ENCODE peak calls at places on chromosomes 3 and 15, in six cellular contexts. I is AG04450, H is omental fat pad, X is Calu3, Q is fibroblast of pulmonary artery, F is transverse colon. L is an unnamed sample.

GRCh38 chr3:160948273-160948672 is 156.9 kb downstream of the B3GALNT1 start:
- DNase-seq in I (no peak), X (peak), Q (no peak), H (no peak), F (no peak), L (no peak)

GRCh38 chr3:64462203-64463120 is 225.3 kb downstream of the ADAMTS9 start:
- DNase-seq in X (no peak), H (no peak), Q (peak), I (peak), F (no peak), L (no peak)

GRCh38 chr3:57026918-57027317 is 33.5 kb upstream of the SPATA12 start:
- DNase-seq in H (no peak), X (peak), F (no peak), I (no peak), Q (peak), L (no peak)

GRCh38 chr15:29472901-29473423 is 203.3 kb upstream of the NSMCE3 start:
- DNase-seq in H (no peak), X (no peak), I (no peak), Q (no peak), F (no peak), L (no peak)

GRCh38 chr3:189142527-189142926 is 29.2 kb upstream of the TPRG1 start:
- DNase-seq in Q (no peak), X (no peak), H (no peak), I (no peak), F (no peak), L (no peak)

GRCh38 chr3:110667216-110667615 is 404.4 kb upstream of the NECTIN3 start:
- DNase-seq in X (peak), I (no peak), H (no peak), F (no peak), Q (no peak), L (no peak)

GRCh38 chr3:184050217-184050847 is 2.5 kb upstream of the HTR3C start:
- DNase-seq in X (no peak), I (no peak), F (peak), H (no peak), Q (no peak), L (no peak)

GRCh38 chr3:43998841-43999805 is 242.6 kb upstream of the TOPAZ1 start:
- DNase-seq in F (no peak), X (peak), Q (peak), H (no peak), I (no peak), L (peak)

GRCh38 chr3:173399001-173399400 is 1.5 kb downstream of the NLGN1 start:
- DNase-seq in F (no peak), Q (no peak), I (no peak), X (no peak), H (no peak), L (no peak)

GRCh38 chr3:172184106-172184822 is 144.9 kb downstream of the FNDC3B start:
- DNase-seq in Q (no peak), X (no peak), H (no peak), I (no peak), F (no peak), L (no peak)

GRCh38 chr15:67808821-67809220 is 16.5 kb upstream of the SKOR1 start:
- DNase-seq in F (no peak), X (no peak), I (no peak), H (no peak), Q (no peak), L (no peak)

GRCh38 chr3:138220242-138220641 is 33.1 kb downstream of the ARMC8 start:
- DNase-seq in X (no peak), I (no peak), H (no peak), Q (no peak), F (no peak), L (no peak)

GRCh38 chr3:354433-354832 is 157.9 kb downstream of the CHL1 start:
- DNase-seq in I (peak), H (no peak), X (peak), F (peak), Q (peak), L (no peak)

GRCh38 chr3:149443545-149443912 is 31.0 kb upstream of the TM4SF4 start:
- DNase-seq in H (no peak), F (no peak), I (no peak), Q (no peak), X (no peak), L (no peak)

GRCh38 chr3:55675478-55675877 is 188.4 kb upstream of the WNT5A start:
- DNase-seq in X (no peak), H (no peak), F (no peak), Q (no peak), I (no peak), L (no peak)

GRCh38 chr3:187740446-187741399 is 4.5 kb downstream of the BCL6 start:
- DNase-seq in I (no peak), H (peak), Q (peak), X (peak), F (peak), L (peak)

GRCh38 chr15:64837502-64837901 is 4.2 kb upstream of the PLEKHO2 start:
- DNase-seq in X (no peak), H (no peak), Q (no peak), F (no peak), I (no peak), L (no peak)

GRCh38 chr15:64833690-64834089 is 8.0 kb upstream of the PLEKHO2 start:
- DNase-seq in X (no peak), F (no peak), H (no peak), I (no peak), Q (no peak), L (no peak)

GRCh38 chr15:64841258-64842098 is at the start of gene PLEKHO2:
- DNase-seq in H (peak), I (peak), X (peak), F (peak), Q (peak), L (peak)

DNA sequence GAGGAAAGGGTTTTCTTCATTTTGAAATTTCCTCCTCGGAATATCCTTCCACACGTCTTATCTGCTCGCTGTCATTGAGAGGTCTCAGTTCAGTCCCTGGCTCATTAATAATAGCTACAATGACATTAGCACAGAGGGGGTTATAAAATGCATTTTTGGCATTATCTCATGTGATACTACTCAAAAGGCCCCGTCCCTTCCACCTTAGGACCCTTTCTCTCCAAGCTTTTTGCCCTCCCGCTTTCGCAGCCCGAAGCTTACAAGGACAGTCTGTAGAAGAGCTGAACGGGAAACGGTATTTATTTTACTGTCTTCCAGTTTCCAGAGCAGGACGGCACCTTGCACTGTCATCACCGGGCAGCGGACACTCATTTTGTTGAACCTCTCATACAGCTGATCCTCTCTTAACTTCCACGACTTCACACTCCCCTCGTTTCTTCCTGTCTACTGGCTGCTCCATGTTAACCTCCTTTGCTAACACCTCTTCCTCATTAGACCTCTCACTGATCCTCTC is 5.6 kb upstream of the PLEKHO2 start:
- DNase-seq in Q (no peak), H (no peak), X (no peak), I (no peak), F (no peak), L (no peak)
- TF ChIP-seq CTCF in Q (no peak), H (no peak), X (peak), I (no peak), F (no peak), L (no peak)

DNA sequence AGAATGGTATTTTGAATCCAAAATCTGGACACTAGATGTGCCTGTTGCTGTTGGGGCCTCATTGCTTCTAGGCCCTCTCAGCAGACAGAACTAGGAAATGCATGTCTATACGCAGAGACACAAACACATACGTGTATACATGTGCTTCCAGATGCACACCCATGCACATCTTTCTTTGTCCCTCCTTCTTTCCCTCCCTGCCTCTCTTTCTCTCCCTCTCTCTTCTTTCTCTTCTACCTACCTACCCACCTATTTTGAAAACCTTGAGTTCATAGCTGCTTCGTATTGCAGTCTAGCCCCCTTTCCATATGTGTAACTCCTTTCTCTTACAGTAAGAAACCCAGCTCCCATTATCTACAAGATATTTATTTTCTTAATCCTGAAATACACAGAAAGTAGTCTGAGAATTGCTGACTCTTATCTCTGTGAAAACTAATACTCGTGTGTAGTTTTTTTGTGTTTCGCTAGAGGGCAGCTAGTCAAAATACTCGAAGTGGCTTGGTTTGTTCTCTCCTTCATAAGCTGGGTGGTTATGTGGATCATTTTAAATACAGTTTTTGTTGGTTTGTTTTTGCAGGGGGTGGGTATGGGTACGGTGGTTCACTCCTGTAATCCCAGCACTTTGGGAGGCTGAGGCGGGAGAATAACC is 18.5 kb downstream of the RPL32 start:
- DNase-seq in X (no peak), I (no peak), F (no peak), Q (peak), H (no peak), L (no peak)
- TF ChIP-seq CTCF in X (peak), I (peak), F (peak), Q (peak), H (no peak), L (no peak)

DNA sequence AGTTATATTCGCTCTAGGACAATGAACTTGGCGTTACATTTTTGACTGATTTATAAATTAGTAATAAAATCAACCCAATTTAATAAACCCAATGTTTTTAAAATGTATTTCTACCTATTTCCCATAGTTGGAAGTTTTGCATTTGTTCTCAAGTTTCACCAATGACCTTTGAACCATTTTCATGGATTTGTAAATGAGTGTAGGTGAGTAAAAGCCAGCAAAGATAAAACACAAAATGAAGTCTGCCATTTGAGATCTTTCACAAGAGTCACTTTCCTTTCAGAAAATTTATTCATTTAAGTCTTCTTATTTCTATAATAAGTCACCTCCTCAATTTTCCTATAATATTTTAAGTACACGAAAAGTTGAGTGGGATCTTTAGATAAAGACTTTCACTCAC is 92.1 kb downstream of the MEIS2 start:
- DNase-seq in F (no peak), H (no peak), X (no peak), Q (no peak), I (no peak), L (no peak)
- TF ChIP-seq CTCF in F (no peak), H (no peak), X (no peak), Q (no peak), I (no peak), L (no peak)

GRCh38 chr3:197297020-197297419 is 1.4 kb downstream of the DLG1 start:
- DNase-seq in F (no peak), Q (no peak), X (no peak), H (no peak), I (no peak), L (no peak)

GRCh38 chr3:197298858-197299854 is 744 bp upstream of the DLG1 start:
- DNase-seq in Q (no peak), I (no peak), X (peak), F (peak), H (no peak), L (peak)

GRCh38 chr3:197297476-197298340 is 704 bp downstream of the DLG1 start:
- DNase-seq in X (peak), H (peak), Q (peak), I (peak), F (peak), L (peak)

GRCh38 chr3:197300361-197300760 is 1.9 kb upstream of the DLG1 start:
- DNase-seq in Q (no peak), F (no peak), H (no peak), X (no peak), I (no peak), L (no peak)

DNA sequence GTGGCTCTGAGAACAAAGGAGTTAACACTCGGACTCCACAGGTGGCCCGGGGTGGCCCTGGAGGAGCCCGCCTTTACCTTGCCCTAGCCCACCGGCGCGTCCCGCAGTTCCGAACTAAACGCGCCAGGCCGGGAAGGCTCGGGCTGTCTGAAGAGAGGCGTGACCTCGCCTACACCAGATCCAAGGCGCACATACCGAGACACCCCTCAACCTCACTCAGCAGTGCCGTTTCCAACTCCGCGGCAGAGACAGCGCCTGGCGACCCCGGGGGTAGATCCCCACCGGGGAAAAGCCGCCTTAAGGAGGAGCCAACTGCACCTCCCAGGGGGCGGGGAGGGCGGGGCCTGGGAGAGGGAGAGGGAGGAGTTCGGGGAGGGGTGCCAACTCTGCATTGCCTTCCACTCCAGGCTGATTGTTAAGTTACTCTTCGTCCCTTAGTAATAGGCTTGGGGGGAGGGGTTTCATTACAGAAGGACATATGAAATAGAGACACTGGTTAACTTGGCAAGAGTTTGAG is at the start of gene DLG1:
- DNase-seq in H (peak), F (peak), Q (peak), I (peak), X (peak), L (peak)
- TF ChIP-seq CTCF in H (no peak), F (no peak), Q (no peak), I (no peak), X (no peak), L (no peak)

DNA sequence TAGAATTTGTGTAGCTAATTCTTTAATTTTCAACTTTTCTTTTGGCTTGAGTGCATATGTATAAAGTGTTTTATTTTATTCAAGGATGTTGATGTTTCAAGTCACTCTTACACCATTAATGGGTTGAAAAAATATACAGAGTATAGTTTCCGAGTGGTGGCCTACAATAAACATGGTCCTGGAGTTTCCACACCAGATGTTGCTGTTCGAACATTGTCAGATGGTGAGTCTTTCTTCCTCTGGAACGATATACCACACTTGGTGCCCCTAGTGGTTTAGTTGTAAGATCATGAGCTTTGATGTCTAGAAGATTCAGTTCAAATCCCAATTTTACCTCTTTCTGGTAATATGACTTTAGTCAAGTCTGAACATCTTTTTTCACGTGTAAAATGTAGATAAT is 119.3 kb downstream of the HCN4 start:
- DNase-seq in F (no peak), X (no peak), Q (no peak), H (no peak), I (no peak), L (no peak)
- TF ChIP-seq CTCF in F (no peak), X (no peak), Q (no peak), H (no peak), I (no peak), L (no peak)

GRCh38 chr15:75327005-75327404 is 8.9 kb upstream of the COMMD4 start:
- DNase-seq in X (no peak), I (no peak), F (no peak), Q (no peak), H (no peak), L (no peak)

GRCh38 chr15:75325922-75326321 is 9.9 kb upstream of the COMMD4 start:
- DNase-seq in F (no peak), I (no peak), X (no peak), H (no peak), Q (no peak), L (no peak)

GRCh38 chr15:75328493-75329314 is 7.2 kb upstream of the COMMD4 start:
- DNase-seq in Q (no peak), F (no peak), X (no peak), H (no peak), I (no peak), L (no peak)

GRCh38 chr15:75329571-75329970 is 6.3 kb upstream of the COMMD4 start:
- DNase-seq in F (no peak), X (no peak), H (no peak), Q (no peak), I (no peak), L (no peak)

GRCh38 chr15:75327491-75327890 is 8.4 kb upstream of the COMMD4 start:
- DNase-seq in H (no peak), Q (no peak), I (no peak), F (no peak), X (no peak), L (no peak)
- TF ChIP-seq CTCF in H (no peak), Q (no peak), I (no peak), F (no peak), X (no peak), L (no peak)

GRCh38 chr15:85592148-85592547 is 202.6 kb downstream of the KLHL25 start:
- DNase-seq in H (no peak), F (no peak), Q (peak), X (peak), I (no peak), L (no peak)
- TF ChIP-seq CTCF in H (no peak), F (no peak), Q (peak), X (no peak), I (peak), L (no peak)

GRCh38 chr3:17039579-17039978 is 154.8 kb downstream of the PLCL2 start:
- DNase-seq in H (no peak), Q (peak), F (no peak), X (peak), I (peak), L (no peak)
- TF ChIP-seq CTCF in H (no peak), Q (peak), F (no peak), X (no peak), I (peak), L (no peak)

L was measured in mesothelial cell of epicardium.